ENCODE peak calls at places on chromosome 18, in ten cellular contexts. R is stimulated activated CD4-positive, alpha-beta T cell treated with anti-CD3 and anti-CD28 coated beads, Interleukin-2, amount 100 ng/mL, for 24 hours; N is H9; J is effector memory CD8-positive, alpha-beta T cell; Y is NCI-H2081; B is skeletal muscle cell; I is H54; W is T-helper 2 cell; O is AG08395; D is GM23338. X is an unnamed sample.
A peak's percentile ranks its signal among the peaks of the same experiment; 100 is the strongest.

GRCh38 chr18:49368161-49368875 is 92.1 kb downstream of the DYM start:
- DNase-seq in R (no peak), N (no peak), J (no peak), Y (peak; percentile 13), B (no peak), I (no peak), W (no peak), O (no peak), D (peak; percentile 17), X (no peak)

GRCh38 chr18:26073742-26074141 is 16.7 kb downstream of the SS18 start:
- DNase-seq in R (no peak), N (no peak), J (no peak), Y (no peak), B (no peak), I (no peak), W (no peak), O (no peak), D (no peak), X (no peak)

GRCh38 chr18:79687806-79688205 is 8.2 kb downstream of the CTDP1 start:
- DNase-seq in R (no peak), N (no peak), J (no peak), Y (no peak), B (peak; percentile 31), I (peak; percentile 6), W (no peak), O (no peak), D (no peak), X (no peak)

GRCh38 chr18:36095936-36096519 is 28.7 kb upstream of the RPRD1A start:
- DNase-seq in R (no peak), N (no peak), J (no peak), Y (peak; percentile 51), B (peak; percentile 49), I (peak; percentile 18), W (no peak), O (peak; percentile 63), D (peak; percentile 72), X (no peak)

GRCh38 chr18:79903071-79903635 is 48.3 kb downstream of the SLC66A2 start:
- DNase-seq in R (no peak), N (peak; percentile 21), J (no peak), Y (no peak), B (no peak), I (no peak), W (no peak), O (no peak), D (no peak), X (peak; percentile 75)

GRCh38 chr18:55779711-55780590 is 192.0 kb upstream of the TCF4 start:
- DNase-seq in R (no peak), N (peak; percentile 60), J (no peak), Y (peak; percentile 49), B (no peak), I (no peak), W (no peak), O (peak; percentile 42), D (peak; percentile 66), X (peak; percentile 59)

GRCh38 chr18:10455726-10456453 is 1.5 kb downstream of the APCDD1 start:
- DNase-seq in R (no peak), N (peak; percentile 42), J (no peak), Y (peak; percentile 34), B (no peak), I (no peak), W (no peak), O (no peak), D (peak; percentile 27), X (no peak)

GRCh38 chr18:50816767-50817166 is 3.0 kb downstream of the MRO start:
- DNase-seq in R (no peak), N (no peak), J (no peak), Y (no peak), B (no peak), I (no peak), W (no peak), O (no peak), D (peak; percentile 46), X (no peak)

GRCh38 chr18:10315542-10315941 is 138.9 kb upstream of the APCDD1 start:
- DNase-seq in R (no peak), N (no peak), J (no peak), Y (no peak), B (no peak), I (no peak), W (no peak), O (no peak), D (no peak), X (no peak)

GRCh38 chr18:23523429-23524212 is 20.3 kb downstream of the RMC1 start:
- DNase-seq in R (no peak), N (no peak), J (no peak), Y (no peak), B (no peak), I (no peak), W (no peak), O (peak; percentile 61), D (no peak), X (peak; percentile 9)

GRCh38 chr18:79046522-79046921 is 22.7 kb upstream of the ATP9B start:
- DNase-seq in R (no peak), N (no peak), J (no peak), Y (no peak), B (no peak), I (no peak), W (no peak), O (no peak), D (no peak), X (no peak)

GRCh38 chr18:74806700-74807416 is 209.2 kb downstream of the ZNF407 start:
- DNase-seq in R (no peak), N (no peak), J (no peak), Y (peak; percentile 10), B (peak; percentile 71), I (no peak), W (no peak), O (peak; percentile 74), D (no peak), X (no peak)

GRCh38 chr18:13605477-13605876 is 120.9 kb downstream of the FAM210A start:
- DNase-seq in R (no peak), N (no peak), J (no peak), Y (no peak), B (no peak), I (no peak), W (no peak), O (no peak), D (no peak), X (no peak)

GRCh38 chr18:52694804-52695203 is 354.8 kb downstream of the DCC start:
- DNase-seq in R (no peak), N (no peak), J (no peak), Y (peak; percentile 6), B (no peak), I (no peak), W (no peak), O (peak; percentile 29), D (peak; percentile 56), X (no peak)

GRCh38 chr18:80010551-80010906 is 22.2 kb upstream of the TXNL4A start:
- DNase-seq in R (no peak), N (no peak), J (no peak), Y (no peak), B (no peak), I (no peak), W (no peak), O (no peak), D (no peak), X (peak; percentile 65)

GRCh38 chr18:50170004-50170403 is 24.9 kb downstream of the MYO5B start:
- DNase-seq in R (no peak), N (no peak), J (no peak), Y (no peak), B (no peak), I (no peak), W (no peak), O (no peak), D (peak; percentile 41), X (no peak)

GRCh38 chr18:3456686-3457069 is 6.7 kb downstream of the TGIF1 start:
- DNase-seq in R (no peak), N (no peak), J (no peak), Y (peak; percentile 74), B (no peak), I (no peak), W (no peak), O (no peak), D (no peak), X (no peak)

GRCh38 chr18:47898055-47898454 is 32.4 kb downstream of the SMAD2 start:
- DNase-seq in R (no peak), N (no peak), J (no peak), Y (no peak), B (no peak), I (no peak), W (no peak), O (no peak), D (no peak), X (no peak)

GRCh38 chr18:34729264-34729663 is 19.2 kb downstream of the DTNA start:
- DNase-seq in R (no peak), N (peak; percentile 59), J (no peak), Y (peak; percentile 6), B (no peak), I (peak; percentile 9), W (no peak), O (peak; percentile 30), D (peak; percentile 88), X (no peak)

GRCh38 chr18:74521068-74521725 is 13.1 kb upstream of the CNDP1 start:
- DNase-seq in R (no peak), N (peak; percentile 17), J (no peak), Y (no peak), B (no peak), I (no peak), W (no peak), O (no peak), D (no peak), X (no peak)

GRCh38 chr18:58822944-58823343 is 41.7 kb upstream of the ZNF532 start:
- DNase-seq in R (no peak), N (no peak), J (no peak), Y (no peak), B (no peak), I (no peak), W (no peak), O (no peak), D (no peak), X (no peak)

GRCh38 chr18:48674198-48674721 is 135.4 kb downstream of the CTIF start:
- DNase-seq in R (no peak), N (no peak), J (no peak), Y (no peak), B (no peak), I (no peak), W (no peak), O (peak; percentile 48), D (no peak), X (no peak)

GRCh38 chr18:69326094-69326493 is 74.6 kb upstream of the DOK6 start:
- DNase-seq in R (no peak), N (no peak), J (no peak), Y (peak; percentile 41), B (no peak), I (no peak), W (no peak), O (no peak), D (no peak), X (no peak)

GRCh38 chr18:9792565-9793226 is 84.6 kb downstream of the RAB31 start:
- DNase-seq in R (peak; percentile 26), N (peak; percentile 77), J (no peak), Y (no peak), B (no peak), I (no peak), W (no peak), O (no peak), D (peak; percentile 76), X (no peak)

GRCh38 chr18:63365909-63366269 is 1.1 kb downstream of the KDSR start:
- DNase-seq in R (peak; percentile 19), N (no peak), J (peak; percentile 0), Y (no peak), B (no peak), I (peak; percentile 1), W (no peak), O (peak; percentile 3), D (peak; percentile 36), X (no peak)

GRCh38 chr18:31791817-31792579 is 31.3 kb upstream of the SLC25A52 start:
- DNase-seq in R (no peak), N (no peak), J (no peak), Y (no peak), B (no peak), I (no peak), W (no peak), O (no peak), D (no peak), X (no peak)

GRCh38 chr18:34158881-34159690 is 65.6 kb downstream of the NOL4 start:
- DNase-seq in R (no peak), N (peak; percentile 95), J (no peak), Y (peak; percentile 99), B (no peak), I (no peak), W (peak; percentile 1), O (no peak), D (peak; percentile 96), X (peak; percentile 42)